ENCODE peak calls at places on chromosomes 3 and 15, in seven cellular contexts. F is breast epithelium, C is H9, A is cardiac fibroblast, H is GM20000, G is GM12865, V is right lobe of liver. E is an unnamed sample.

GRCh38 chr15:92803852-92804609 is 96.1 kb upstream of the CHD2 start:
- DNase-seq in G (peak), H (peak), C (no peak), F (peak), V (peak), A (peak), E (no peak)

GRCh38 chr15:31328999-31329639 is 2.5 kb downstream of the KLF13 start:
- DNase-seq in A (no peak), C (peak), G (peak), V (peak), H (peak), F (no peak), E (no peak)

GRCh38 chr3:121431717-121432517 is 113.9 kb downstream of the POLQ start:
- DNase-seq in F (no peak), G (peak), H (peak), V (no peak), C (no peak), A (peak), E (no peak)

GRCh38 chr3:134797080-134797801 is 2.2 kb downstream of the EPHB1 start:
- DNase-seq in C (peak), F (no peak), G (no peak), H (no peak), V (no peak), A (peak), E (no peak)

GRCh38 chr3:46715507-46716175 is 2.0 kb downstream of the PRSS50 start:
- DNase-seq in V (no peak), F (peak), A (no peak), G (no peak), C (no peak), H (no peak), E (no peak)

GRCh38 chr15:75362642-75363249 is 5.7 kb downstream of the MAN2C1 start:
- DNase-seq in G (no peak), C (no peak), H (no peak), V (no peak), A (no peak), F (no peak), E (no peak)

GRCh38 chr15:42371125-42371524 is 11.8 kb downstream of the CAPN3 start:
- DNase-seq in H (no peak), C (no peak), F (no peak), G (no peak), A (peak), V (no peak), E (no peak)

GRCh38 chr3:12733566-12733965 is 25.5 kb downstream of the TMEM40 start:
- DNase-seq in H (no peak), C (no peak), V (no peak), F (no peak), A (no peak), G (no peak), E (no peak)

GRCh38 chr15:88834211-88834812 is 31.1 kb downstream of the ACAN start:
- DNase-seq in H (peak), V (peak), F (no peak), G (peak), C (peak), A (peak), E (peak)

GRCh38 chr3:19190602-19191001 is 42.3 kb downstream of the KCNH8 start:
- DNase-seq in F (no peak), C (no peak), A (no peak), H (no peak), G (peak), V (no peak), E (no peak)

GRCh38 chr3:159458010-159458409 is 530.6 kb upstream of the IL12A start:
- DNase-seq in H (no peak), A (peak), V (no peak), F (no peak), C (peak), G (no peak), E (no peak)

GRCh38 chr15:68791431-68792283 is 29.0 kb downstream of the ANP32A start:
- DNase-seq in F (no peak), G (peak), V (no peak), A (no peak), H (peak), C (peak), E (no peak)

GRCh38 chr3:156682491-156682890 is 8.1 kb downstream of the TIPARP start:
- DNase-seq in F (no peak), H (no peak), G (no peak), A (no peak), C (no peak), V (no peak), E (no peak)

GRCh38 chr15:23647421-23648375 is at the start of gene MAGEL2:
- DNase-seq in H (no peak), C (peak), V (no peak), G (no peak), A (no peak), F (no peak), E (peak)

GRCh38 chr3:11774296-11774877 is 72.3 kb downstream of the TAMM41 start:
- DNase-seq in C (peak), G (no peak), A (peak), H (no peak), F (peak), V (peak), E (peak)

GRCh38 chr15:80967991-80968510 is 21.6 kb downstream of the MESD start:
- DNase-seq in A (no peak), C (no peak), H (no peak), V (no peak), F (no peak), G (no peak), E (no peak)

GRCh38 chr3:185930393-185931107 is 7.3 kb downstream of the TRA2B start:
- DNase-seq in C (no peak), G (no peak), A (peak), F (no peak), H (no peak), V (no peak), E (no peak)

GRCh38 chr15:91884604-91885003 is 31.1 kb downstream of the SLCO3A1 start:
- DNase-seq in G (no peak), H (no peak), C (no peak), F (no peak), V (no peak), A (peak), E (no peak)

GRCh38 chr3:15281817-15282216 is 50.6 kb downstream of the SH3BP5 start:
- DNase-seq in F (no peak), V (no peak), G (no peak), H (no peak), A (no peak), C (no peak), E (no peak)

GRCh38 chr3:149368850-149369497 is 8.5 kb downstream of the TM4SF1 start:
- DNase-seq in H (no peak), A (peak), F (no peak), G (no peak), V (no peak), C (no peak), E (no peak)

GRCh38 chr3:161700998-161701397 is 204.4 kb downstream of the OTOL1 start:
- DNase-seq in C (peak), V (no peak), F (no peak), A (no peak), G (peak), H (no peak), E (no peak)

GRCh38 chr3:64732570-64732969 is 44.8 kb upstream of the ADAMTS9 start:
- DNase-seq in G (no peak), F (no peak), H (no peak), C (no peak), V (no peak), A (peak), E (no peak)

GRCh38 chr3:26638113-26638512 is 15.5 kb downstream of the LRRC3B start:
- DNase-seq in C (no peak), V (no peak), A (no peak), H (no peak), F (no peak), G (no peak), E (no peak)

GRCh38 chr15:74957301-74958035 is 896 bp upstream of the RPP25 start:
- DNase-seq in F (no peak), H (no peak), A (peak), C (peak), G (no peak), V (peak), E (no peak)

GRCh38 chr3:22377421-22377820 is 626.4 kb upstream of the ZNF385D start:
- DNase-seq in G (no peak), F (no peak), H (no peak), C (no peak), A (peak), V (no peak), E (no peak)

GRCh38 chr15:50108446-50108845 is 10.6 kb downstream of the ATP8B4 start:
- DNase-seq in F (no peak), C (no peak), H (no peak), V (no peak), G (no peak), A (no peak), E (no peak)

GRCh38 chr3:98918586-98918985 is 17.1 kb upstream of the DCBLD2 start:
- DNase-seq in V (no peak), H (no peak), A (peak), F (no peak), G (no peak), C (no peak), E (no peak)

GRCh38 chr15:98241032-98241554 is 280.6 kb downstream of the ARRDC4 start:
- DNase-seq in G (no peak), F (no peak), C (no peak), V (no peak), H (no peak), A (no peak), E (no peak)

GRCh38 chr3:61181874-61182273 is 69.4 kb downstream of the FHIT start:
- DNase-seq in A (peak), C (no peak), V (peak), F (no peak), H (peak), G (peak), E (no peak)

GRCh38 chr3:16290827-16291196 is 25.8 kb downstream of the OXNAD1 start:
- DNase-seq in H (no peak), C (no peak), G (peak), V (no peak), A (peak), F (no peak), E (no peak)

GRCh38 chr3:132342183-132342582 is 25.0 kb downstream of the ACP3 start:
- DNase-seq in V (no peak), F (no peak), C (no peak), H (no peak), G (no peak), A (peak), E (no peak)

GRCh38 chr3:156677120-156677479 is 2.7 kb downstream of the TIPARP start:
- DNase-seq in G (no peak), C (no peak), H (no peak), A (no peak), F (no peak), V (no peak), E (no peak)

GRCh38 chr15:40104865-40105516 is 3.7 kb downstream of the BMF start:
- DNase-seq in F (peak), C (peak), V (peak), H (peak), A (peak), G (peak), E (peak)

GRCh38 chr3:72679540-72680198 is 168.6 kb downstream of the SHQ1 start:
- DNase-seq in G (peak), V (no peak), F (no peak), H (peak), C (no peak), A (peak), E (no peak)

DNA sequence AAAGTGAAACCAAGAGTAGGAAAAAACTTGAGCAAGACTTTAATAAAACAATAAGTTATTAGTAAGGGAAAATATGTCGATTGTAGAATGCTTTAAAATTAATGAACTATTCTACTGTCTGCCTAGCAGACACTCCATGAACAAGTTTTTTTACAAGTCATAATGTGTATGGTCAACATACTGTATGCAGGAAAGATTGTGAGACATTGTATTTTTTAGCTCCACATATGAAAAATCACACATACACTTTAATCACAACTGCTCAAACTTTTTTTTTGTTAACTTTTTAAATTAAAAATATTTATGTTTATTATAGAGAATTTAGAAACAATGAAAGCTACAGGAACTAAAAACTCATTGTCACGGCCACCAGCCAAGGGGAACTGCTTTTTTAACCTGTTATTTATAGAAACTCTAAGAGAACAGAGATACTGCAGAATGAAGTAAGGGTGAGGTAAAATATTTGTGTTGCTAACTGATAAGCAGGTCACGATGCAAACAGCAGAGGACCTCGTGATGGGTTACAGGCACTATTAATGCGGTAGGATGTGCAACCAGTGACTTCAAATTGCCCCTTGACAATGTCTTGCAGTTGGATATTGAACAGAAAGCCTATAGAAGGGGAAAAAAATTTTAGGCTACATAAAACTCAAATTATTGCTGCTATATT is 53.0 kb downstream of the THSD4 start:
- DNase-seq in G (no peak), H (no peak), A (no peak), C (no peak), V (peak), F (no peak), E (no peak)
- TF ChIP-seq CTCF in G (no peak), H (no peak), A (no peak), C (no peak), V (no peak), F (no peak), E (no peak)

DNA sequence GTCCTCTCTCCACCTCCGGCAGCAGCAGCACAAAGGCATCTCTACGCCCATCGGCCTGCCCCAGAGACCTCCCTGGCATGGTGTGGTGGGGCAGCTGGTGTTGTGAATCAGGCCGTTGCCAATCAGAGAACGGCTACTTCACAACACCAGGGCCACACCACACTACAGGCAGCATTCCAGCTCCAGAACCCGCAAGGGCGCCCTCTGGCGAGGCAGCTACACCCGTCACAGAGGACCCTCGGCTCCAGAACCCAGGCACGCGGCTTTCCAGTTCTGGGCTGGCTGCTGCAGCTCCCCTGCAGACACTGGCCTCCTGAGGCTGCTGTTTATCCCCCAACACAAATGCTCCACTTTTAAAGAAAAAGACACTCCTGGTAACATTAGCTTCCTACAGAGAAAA is 127.5 kb upstream of the TOPAZ1 start:
- DNase-seq in V (peak), G (peak), C (peak), H (peak), A (peak), F (no peak), E (peak)
- TF ChIP-seq CTCF in V (peak), G (peak), C (peak), H (no peak), A (peak), F (no peak), E (no peak)

GRCh38 chr15:48330855-48331795 is at the start of gene DUT:
- DNase-seq in F (peak), C (peak), V (peak), H (peak), A (peak), G (peak), E (peak)
- TF ChIP-seq CTCF in F (no peak), C (no peak), V (no peak), H (no peak), A (no peak), G (no peak), E (no peak)

GRCh38 chr3:126551066-126551838 is 7.5 kb downstream of the C3orf22 start:
- DNase-seq in G (no peak), V (peak), C (peak), F (no peak), A (no peak), H (no peak), E (peak)

GRCh38 chr3:126546549-126547239 is 12.0 kb downstream of the C3orf22 start:
- DNase-seq in V (no peak), H (no peak), A (no peak), C (peak), G (no peak), F (peak), E (peak)

GRCh38 chr3:126549861-126550487 is 8.8 kb downstream of the C3orf22 start:
- DNase-seq in G (no peak), H (no peak), A (no peak), F (peak), C (peak), V (peak), E (peak)

GRCh38 chr3:126550488-126551051 is 8.2 kb downstream of the C3orf22 start:
- DNase-seq in F (no peak), G (no peak), H (no peak), A (no peak), V (peak), C (peak), E (peak)

DNA sequence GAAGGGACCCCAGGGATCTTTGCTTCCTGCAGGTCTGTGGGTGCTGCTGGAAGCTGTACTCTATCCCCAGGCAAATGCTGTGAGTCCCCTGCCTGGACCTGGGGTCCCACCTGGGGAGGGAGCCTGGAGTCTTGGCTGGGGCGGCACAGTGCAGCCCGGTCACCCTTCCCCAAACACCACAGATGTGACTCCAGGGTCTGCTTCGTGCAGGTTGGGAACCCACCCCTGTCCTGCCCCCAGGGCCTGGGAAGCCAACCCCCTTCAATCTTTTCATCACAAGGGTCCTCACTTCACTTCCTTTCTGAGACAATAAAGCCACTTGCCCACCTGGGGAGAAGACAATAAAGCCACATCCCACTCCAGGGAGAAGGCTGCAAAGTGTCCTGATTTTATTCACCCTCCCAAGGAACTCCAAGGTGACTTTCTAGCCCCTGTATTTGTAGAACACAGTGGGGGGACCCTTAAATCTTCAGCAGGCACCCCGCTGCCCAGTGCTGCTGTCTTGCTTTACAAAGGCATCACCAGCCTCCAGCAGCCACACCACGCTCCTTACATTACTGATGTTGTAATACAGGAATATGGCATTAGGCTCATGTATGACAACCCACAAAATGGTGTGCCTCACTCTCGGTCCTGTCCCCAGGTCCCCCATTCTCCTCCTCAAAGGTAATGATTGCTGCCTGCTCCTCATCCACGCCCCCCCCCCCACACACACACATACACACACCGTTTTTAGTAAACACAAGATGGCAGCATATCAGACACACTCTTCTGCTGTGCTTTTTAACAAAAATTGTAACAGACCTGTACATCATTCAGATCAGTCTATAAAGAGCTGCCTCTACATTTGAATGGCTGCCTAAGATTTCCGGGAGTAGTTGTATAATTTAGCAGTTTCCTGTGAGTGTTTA is 9.9 kb downstream of the C3orf22 start:
- DNase-seq in H (no peak), V (peak), F (peak), C (peak), G (no peak), A (no peak), E (peak)
- TF ChIP-seq CTCF in H (no peak), V (no peak), F (no peak), C (no peak), G (no peak), A (no peak), E (no peak)